ENCODE peak calls at places on chromosomes 7 and 10, in four cellular contexts. H, L, K and B are unnamed samples.

GRCh38 chr7:73437699-73438416 is 4.3 kb downstream of the FZD9 start:
- DNase-seq in K (no peak), H (no peak), L (no peak), B (no peak)

GRCh38 chr10:21496285-21497176 is 29.0 kb downstream of the SKIDA1 start:
- DNase-seq in H (peak; percentile 25), K (peak; percentile 82), L (no peak), B (peak; percentile 62)

GRCh38 chr7:77982926-77983550 is 184.5 kb downstream of the PHTF2 start:
- DNase-seq in L (no peak), H (no peak), K (peak; percentile 14), B (no peak)

GRCh38 chr10:1115262-1115955 is 59.2 kb downstream of the WDR37 start:
- DNase-seq in H (no peak), K (no peak), L (no peak), B (no peak)

GRCh38 chr10:42556931-42557330 is 81.4 kb downstream of the ZNF33B start:
- DNase-seq in H (no peak), L (no peak), K (no peak), B (no peak)

GRCh38 chr10:103181244-103181643 is 11.8 kb downstream of the NT5C2 start:
- DNase-seq in H (no peak), K (no peak), L (no peak), B (no peak)

GRCh38 chr10:80462277-80462985 is 8.3 kb downstream of the TSPAN14 start:
- DNase-seq in H (peak; percentile 34), K (no peak), L (no peak), B (no peak)

GRCh38 chr7:43110790-43111362 is 1.6 kb upstream of the HECW1 start:
- DNase-seq in K (no peak), L (no peak), H (no peak), B (no peak)

GRCh38 chr10:56012146-56012545 is 348.9 kb downstream of the ZWINT start:
- DNase-seq in K (peak; percentile 64), H (no peak), L (no peak), B (no peak)

GRCh38 chr10:125002044-125002422 is 60.1 kb downstream of the ZRANB1 start:
- DNase-seq in K (no peak), L (no peak), H (no peak), B (no peak)

GRCh38 chr7:99221866-99222265 is 14.0 kb upstream of the KPNA7 start:
- DNase-seq in H (no peak), K (no peak), L (no peak), B (no peak)
- H4K5ac ChIP-seq in H (no peak overlapping the region), K (no peak overlapping the region), L (no peak overlapping the region), B (no peak overlapping the region)

DNA sequence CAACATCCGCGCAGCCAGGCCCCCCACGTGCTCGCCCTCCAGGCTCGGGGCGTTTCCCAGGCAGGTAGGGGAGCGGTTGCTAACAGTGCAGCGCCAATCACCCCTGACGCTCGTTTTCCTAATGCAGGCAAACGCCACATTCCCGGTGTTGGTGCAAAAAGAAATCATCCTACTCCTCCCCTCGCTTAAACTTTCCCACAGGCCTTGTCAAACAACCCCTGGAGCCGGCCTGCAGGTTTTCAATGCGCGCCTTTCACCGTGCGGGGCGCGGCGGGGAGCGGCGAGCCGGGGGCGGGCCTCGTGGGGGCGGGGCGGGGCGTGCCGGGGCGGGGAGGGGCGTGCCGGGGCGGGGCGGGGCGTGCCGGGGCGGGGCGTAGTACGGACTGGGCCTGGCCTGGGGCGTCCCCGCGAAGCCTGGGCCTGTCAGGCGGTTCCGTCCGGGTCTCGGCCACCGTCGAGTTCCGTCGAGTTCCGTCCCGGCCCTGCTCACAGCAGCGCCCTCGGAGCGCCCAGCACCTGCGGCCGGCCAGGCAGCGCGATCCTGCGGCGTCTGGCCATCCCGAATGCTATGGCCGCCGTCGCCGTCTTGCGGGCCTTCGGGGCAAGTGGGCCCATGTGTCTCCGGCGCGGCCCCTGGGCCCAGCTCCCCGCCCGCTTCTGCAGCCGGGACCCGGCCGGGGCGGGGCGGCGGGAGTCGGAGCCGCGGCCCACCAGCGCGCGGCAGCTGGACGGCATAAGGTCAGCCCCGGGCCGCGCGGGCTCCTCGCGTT is at the start of gene ECHDC3:
- DNase-seq in H (no peak), L (no peak), K (peak; percentile 72), B (peak; percentile 68)
- H3K9ac ChIP-seq in H (peak within 1 kb of the TSS; percentile 37), L (peak within 1 kb of the TSS; percentile 48), K (peak within 1 kb of the TSS; percentile 84), B (no peak within 1 kb of the TSS)

DNA sequence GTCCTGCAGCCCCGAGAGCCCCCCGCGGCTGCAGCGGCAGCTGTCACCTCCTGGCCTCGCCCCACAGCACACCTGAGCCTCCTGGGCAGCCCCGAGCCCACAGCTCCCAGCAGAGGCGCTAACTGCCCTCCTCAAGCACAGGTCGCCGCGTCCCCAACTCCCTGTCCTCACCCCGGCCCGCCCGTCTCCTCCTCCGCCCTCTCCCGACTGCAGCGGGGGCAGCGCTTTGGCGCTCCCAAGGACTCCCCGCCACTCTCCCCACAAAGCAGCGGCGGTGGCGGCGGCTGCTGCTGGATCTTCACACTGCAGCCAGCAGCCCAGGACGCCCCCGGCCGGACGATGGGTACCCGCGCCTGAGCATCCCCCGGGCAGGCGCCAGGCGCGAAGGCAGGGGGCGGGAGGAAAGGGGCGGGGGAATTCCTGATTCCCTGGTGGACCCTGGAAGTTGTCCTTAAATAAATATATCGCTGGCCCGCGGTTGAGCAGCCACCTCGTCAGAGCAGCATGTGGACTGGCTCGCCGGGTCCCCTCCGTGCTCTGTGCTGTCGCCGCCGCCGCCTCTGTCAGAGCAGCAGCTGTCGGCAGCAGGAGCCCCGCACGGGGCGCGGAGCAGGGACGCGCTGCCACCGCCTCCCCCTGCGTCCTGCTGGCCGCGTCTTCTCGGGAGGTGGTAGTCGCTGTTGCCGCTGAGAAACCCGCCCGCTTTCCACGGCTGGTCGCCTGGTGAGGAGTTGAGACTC is at the start of gene ZNF804B:
- DNase-seq in H (no peak), L (peak; percentile 34), K (peak; percentile 74), B (peak; percentile 78)
- H4K5ac ChIP-seq in H (no peak within 1 kb of the TSS), L (no peak within 1 kb of the TSS), K (no peak within 1 kb of the TSS), B (no peak within 1 kb of the TSS)

GRCh38 chr10:12214093-12214492 is 18.1 kb downstream of the CDC123 start:
- DNase-seq in L (no peak), K (no peak), H (no peak), B (no peak)
- H3K9ac ChIP-seq in L (no peak overlapping the region), K (no peak overlapping the region), H (peak overlapping the region; percentile 48), B (no peak overlapping the region)

GRCh38 chr10:71391701-71392100 is 5.0 kb upstream of the CDH23 start:
- DNase-seq in L (no peak), K (no peak), H (no peak), B (peak; percentile 5)

GRCh38 chr10:71390921-71391690 is 5.6 kb upstream of the CDH23 start:
- DNase-seq in L (no peak), H (no peak), K (no peak), B (peak; percentile 24)

GRCh38 chr10:71390435-71390820 is 6.3 kb upstream of the CDH23 start:
- DNase-seq in L (no peak), K (no peak), H (no peak), B (peak; percentile 19)

GRCh38 chr10:71388736-71389310 is 7.9 kb upstream of the CDH23 start:
- DNase-seq in K (no peak), L (no peak), H (no peak), B (no peak)

DNA sequence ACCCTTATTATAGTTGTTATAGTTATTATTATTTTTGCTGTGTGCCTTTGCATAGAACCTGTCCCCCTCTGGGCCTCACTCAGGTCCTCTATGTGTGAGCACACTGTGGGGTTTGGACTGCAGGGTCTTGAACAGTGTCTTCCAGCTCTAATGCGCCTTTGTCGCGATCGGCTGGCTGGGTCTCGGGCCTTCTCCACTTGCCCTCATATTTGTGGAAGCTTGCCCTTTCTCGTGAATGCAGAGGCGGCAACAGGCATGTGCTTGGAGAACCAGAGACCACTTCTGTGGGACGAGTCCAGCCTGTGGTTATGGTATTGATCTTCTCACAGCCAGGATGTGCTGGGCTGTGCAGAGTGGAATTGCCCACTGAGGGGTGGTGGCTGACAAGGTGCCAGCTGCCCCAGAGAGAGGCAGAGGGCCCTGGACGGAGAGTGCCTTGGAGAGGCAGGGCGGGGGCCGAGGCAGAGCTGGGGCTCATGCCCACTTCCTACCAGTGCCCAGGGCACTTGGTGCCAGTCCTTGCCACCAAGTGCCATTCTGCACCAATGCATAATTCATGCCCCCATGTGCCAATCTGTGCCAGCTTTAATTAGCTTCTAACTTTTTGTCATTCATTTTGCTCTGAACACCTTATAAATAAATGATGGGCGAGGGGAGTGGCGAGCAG is 6.8 kb upstream of the CDH23 start:
- DNase-seq in H (no peak), L (no peak), K (no peak), B (no peak)
- H4K5ac ChIP-seq in H (no peak overlapping the region), L (no peak overlapping the region), K (no peak overlapping the region), B (no peak overlapping the region)

GRCh38 chr10:111204880-111205279 is 128.1 kb downstream of the ADRA2A start:
- DNase-seq in K (no peak), H (no peak), L (no peak), B (no peak)

GRCh38 chr10:111200505-111201186 is 123.8 kb downstream of the ADRA2A start:
- DNase-seq in H (no peak), K (no peak), L (no peak), B (no peak)

GRCh38 chr10:111206521-111206920 is 129.7 kb downstream of the ADRA2A start:
- DNase-seq in K (no peak), H (no peak), L (no peak), B (no peak)

GRCh38 chr10:111207525-111207924 is 130.7 kb downstream of the ADRA2A start:
- DNase-seq in L (no peak), K (no peak), H (no peak), B (no peak)

GRCh38 chr10:111203615-111204014 is 126.8 kb downstream of the ADRA2A start:
- DNase-seq in K (no peak), H (no peak), L (no peak), B (no peak)
- H3K9ac ChIP-seq in K (no peak overlapping the region), H (no peak overlapping the region), L (no peak overlapping the region), B (no peak overlapping the region)

DNA sequence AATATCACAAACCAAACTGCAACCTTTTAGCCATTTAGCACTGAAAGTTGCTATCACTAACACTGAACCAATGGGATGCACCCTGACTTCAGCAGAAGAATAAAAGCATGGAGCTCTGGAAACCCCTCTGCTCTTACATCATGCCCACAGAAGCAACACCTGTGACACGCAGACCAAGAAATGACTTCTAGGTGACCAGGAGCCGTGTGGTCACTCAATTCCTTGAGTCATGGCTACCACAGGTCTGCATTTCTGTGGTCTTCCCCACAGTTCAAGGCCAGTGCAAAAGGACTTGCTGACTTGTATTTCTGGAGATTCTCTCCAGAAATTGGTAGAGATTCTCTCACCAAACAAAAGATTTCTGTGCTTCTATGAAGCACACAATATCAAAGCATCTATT is 38.3 kb downstream of the NRCAM start:
- DNase-seq in L (no peak), H (no peak), K (no peak), B (no peak)
- H4K5ac ChIP-seq in L (no peak overlapping the region), H (no peak overlapping the region), K (no peak overlapping the region), B (no peak overlapping the region)

DNA sequence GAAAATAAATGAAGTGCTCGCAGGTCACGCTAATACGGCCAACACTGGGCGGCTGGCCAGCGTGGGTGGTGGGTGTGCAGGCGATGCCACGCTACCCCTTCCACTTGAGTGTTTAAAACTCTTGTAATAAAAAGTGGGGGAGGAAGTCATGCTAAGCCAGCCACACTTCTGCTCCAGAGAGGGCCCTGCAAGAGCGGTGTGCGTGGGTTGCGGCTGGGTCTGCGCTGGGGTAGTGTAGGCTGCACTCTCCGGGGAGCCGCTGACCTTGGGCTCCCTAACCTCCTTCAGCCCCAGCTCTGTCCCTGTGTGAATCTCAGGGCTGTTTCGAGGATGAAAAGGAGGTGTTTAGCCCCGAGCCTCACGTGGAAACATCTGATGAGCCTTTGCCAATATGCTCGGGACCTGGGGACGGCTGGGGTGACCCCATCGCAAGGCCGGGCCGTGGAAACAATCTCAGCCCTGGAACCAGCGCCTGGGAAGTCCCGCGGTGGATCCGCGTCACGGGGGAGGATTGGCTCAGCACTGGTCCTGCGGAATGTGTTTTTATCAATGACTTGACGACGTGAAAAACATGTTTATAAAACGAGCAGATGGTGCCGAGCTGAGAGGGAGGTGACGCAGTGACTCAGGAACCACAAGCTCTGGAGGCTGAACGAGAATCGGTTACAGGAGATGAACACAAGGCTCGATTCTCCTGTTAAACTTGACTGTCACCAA is 278.5 kb downstream of the DNAJB6 start:
- DNase-seq in K (no peak), L (no peak), H (peak; percentile 13), B (no peak)
- H3K9ac ChIP-seq in K (no peak overlapping the region), L (no peak overlapping the region), H (no peak overlapping the region), B (no peak overlapping the region)